ENCODE peak calls at places on chromosomes 11 and 22, in five cellular contexts. One of them, this sample, is unnamed.

GRCh38 chr11:15624701-15625100 is 510.0 kb downstream of the INSC start:
- DNase-seq in GM23248: no peak
- DNase-seq in CD8-positive, alpha-beta memory T cell: no peak
- DNase-seq in fibroblast of lung: no peak
- DNase-seq in transverse colon: no peak
- DNase-seq in this sample: no peak

GRCh38 chr11:47858169-47858543 is 10.0 kb upstream of the NUP160 start:
- DNase-seq in GM23248: peak; percentile 96
- DNase-seq in fibroblast of lung: peak; percentile 81
- DNase-seq in CD8-positive, alpha-beta memory T cell: no peak
- DNase-seq in transverse colon: no peak
- DNase-seq in this sample: no peak

GRCh38 chr11:62443390-62444201 is 24.8 kb downstream of the SCGB1A1 start:
- DNase-seq in fibroblast of lung: peak; percentile 43
- DNase-seq in transverse colon: no peak
- DNase-seq in GM23248: peak; percentile 76
- DNase-seq in CD8-positive, alpha-beta memory T cell: no peak
- DNase-seq in this sample: no peak

GRCh38 chr11:114160884-114161283 is 101.4 kb downstream of the ZBTB16 start:
- DNase-seq in GM23248: no peak
- DNase-seq in transverse colon: no peak
- DNase-seq in CD8-positive, alpha-beta memory T cell: no peak
- DNase-seq in fibroblast of lung: no peak
- DNase-seq in this sample: peak; percentile 4

GRCh38 chr11:1160231-1161101 is 2.7 kb downstream of the MUC5AC start:
- DNase-seq in CD8-positive, alpha-beta memory T cell: no peak
- DNase-seq in transverse colon: peak; percentile 5
- DNase-seq in fibroblast of lung: no peak
- DNase-seq in GM23248: no peak
- DNase-seq in this sample: no peak

GRCh38 chr22:48432721-48433518 is 1394.8 kb downstream of the BRD1 start:
- DNase-seq in transverse colon: no peak
- DNase-seq in GM23248: peak; percentile 70
- DNase-seq in fibroblast of lung: peak; percentile 20
- DNase-seq in CD8-positive, alpha-beta memory T cell: no peak
- DNase-seq in this sample: no peak

GRCh38 chr11:9639985-9640384 is 23.9 kb upstream of the SWAP70 start:
- DNase-seq in transverse colon: no peak
- DNase-seq in fibroblast of lung: no peak
- DNase-seq in GM23248: no peak
- DNase-seq in CD8-positive, alpha-beta memory T cell: no peak
- DNase-seq in this sample: no peak

GRCh38 chr11:72227316-72228228 is 3.0 kb downstream of the INPPL1 start:
- DNase-seq in fibroblast of lung: peak; percentile 75
- DNase-seq in GM23248: peak; percentile 27
- DNase-seq in transverse colon: no peak
- DNase-seq in CD8-positive, alpha-beta memory T cell: no peak
- DNase-seq in this sample: peak; percentile 96

GRCh38 chr11:34364102-34364501 is 6.3 kb upstream of the ABTB2 start:
- DNase-seq in transverse colon: no peak
- DNase-seq in GM23248: no peak
- DNase-seq in CD8-positive, alpha-beta memory T cell: no peak
- DNase-seq in fibroblast of lung: peak; percentile 45
- DNase-seq in this sample: no peak

GRCh38 chr22:43090130-43090789 is 1.1 kb upstream of the TTLL1 start:
- DNase-seq in CD8-positive, alpha-beta memory T cell: peak; percentile 23
- DNase-seq in transverse colon: peak; percentile 47
- DNase-seq in GM23248: peak; percentile 95
- DNase-seq in fibroblast of lung: peak; percentile 89
- DNase-seq in this sample: peak; percentile 92

GRCh38 chr22:43096420-43096819 is 7.2 kb upstream of the TTLL1 start:
- DNase-seq in GM23248: no peak
- DNase-seq in CD8-positive, alpha-beta memory T cell: no peak
- DNase-seq in fibroblast of lung: no peak
- DNase-seq in transverse colon: no peak
- DNase-seq in this sample: no peak

GRCh38 chr22:43094551-43094950 is 5.4 kb upstream of the TTLL1 start:
- DNase-seq in fibroblast of lung: no peak
- DNase-seq in CD8-positive, alpha-beta memory T cell: no peak
- DNase-seq in GM23248: no peak
- DNase-seq in transverse colon: no peak
- DNase-seq in this sample: no peak

GRCh38 chr22:43092085-43092484 is 2.9 kb upstream of the TTLL1 start:
- DNase-seq in CD8-positive, alpha-beta memory T cell: no peak
- DNase-seq in transverse colon: no peak
- DNase-seq in fibroblast of lung: no peak
- DNase-seq in GM23248: no peak
- DNase-seq in this sample: no peak

DNA sequence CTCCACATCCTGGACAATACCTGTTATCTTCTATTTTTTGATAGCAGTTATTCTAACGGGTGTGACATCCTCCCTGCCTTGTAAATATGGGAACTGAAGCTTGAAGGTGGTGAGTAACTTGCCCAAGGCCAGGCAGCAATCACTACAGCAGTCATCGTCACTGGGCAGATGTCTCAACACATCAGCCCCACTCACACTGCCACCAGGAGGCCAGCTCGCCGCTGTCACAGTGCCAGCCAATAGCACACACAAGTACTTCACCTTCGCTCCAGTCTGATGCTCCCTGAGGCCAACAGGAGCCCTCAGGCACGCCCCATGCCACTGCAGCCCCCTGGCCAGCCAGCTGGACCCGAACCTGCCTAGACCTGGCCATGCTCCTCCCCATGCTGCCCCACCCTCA is 4.9 kb upstream of the TTLL1 start:
- DNase-seq in CD8-positive, alpha-beta memory T cell: no peak
- DNase-seq in fibroblast of lung: no peak
- DNase-seq in GM23248: peak; percentile 71
- DNase-seq in transverse colon: peak; percentile 62
- DNase-seq in this sample: peak; percentile 68
- H3K4me3 ChIP-seq in CD8-positive, alpha-beta memory T cell: no peak overlapping the region
- H3K4me3 ChIP-seq in fibroblast of lung: no peak overlapping the region
- H3K4me3 ChIP-seq in GM23248: no peak overlapping the region
- H3K4me3 ChIP-seq in transverse colon: no peak overlapping the region
- H3K4me3 ChIP-seq in this sample: no peak overlapping the region

GRCh38 chr11:73342633-73343032 is 33.6 kb upstream of the RELT start:
- DNase-seq in GM23248: peak; percentile 44
- DNase-seq in CD8-positive, alpha-beta memory T cell: no peak
- DNase-seq in transverse colon: no peak
- DNase-seq in fibroblast of lung: no peak
- DNase-seq in this sample: no peak
- H3K4me1 ChIP-seq in GM23248: no peaks in the 10 kb centered on the region
- H3K4me1 ChIP-seq in CD8-positive, alpha-beta memory T cell: no peaks in the 10 kb centered on the region
- H3K4me1 ChIP-seq in transverse colon: peaks cover 22% of the 10 kb centered on the region
- H3K4me1 ChIP-seq in fibroblast of lung: peaks cover 24% of the 10 kb centered on the region
- H3K4me1 ChIP-seq in this sample: peaks cover 12% of the 10 kb centered on the region

DNA sequence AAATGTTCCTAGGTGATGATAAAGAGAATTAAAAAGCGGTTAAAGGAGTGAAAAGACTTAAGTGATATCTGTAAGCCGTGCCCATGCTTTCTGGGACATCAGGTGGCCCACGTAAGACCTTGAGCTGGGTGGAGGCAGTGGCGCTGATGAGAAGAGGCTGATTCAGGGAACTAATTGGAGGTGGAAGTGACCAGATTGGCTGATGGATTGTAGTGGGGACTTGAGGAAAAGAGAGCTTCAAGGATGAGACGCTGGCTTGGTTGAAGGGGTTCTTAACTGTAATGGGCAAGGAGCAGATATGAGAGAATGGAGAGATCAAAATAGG is 69.1 kb upstream of the EP300 start:
- DNase-seq in CD8-positive, alpha-beta memory T cell: no peak
- DNase-seq in transverse colon: no peak
- DNase-seq in fibroblast of lung: no peak
- DNase-seq in GM23248: no peak
- DNase-seq in this sample: peak; percentile 22
- H3K4me3 ChIP-seq in CD8-positive, alpha-beta memory T cell: no peak overlapping the region
- H3K4me3 ChIP-seq in transverse colon: no peak overlapping the region
- H3K4me3 ChIP-seq in fibroblast of lung: no peak overlapping the region
- H3K4me3 ChIP-seq in GM23248: no peak overlapping the region
- H3K4me3 ChIP-seq in this sample: peak overlapping the region; percentile 68

GRCh38 chr22:49533886-49534285 is 293.8 kb downstream of the BRD1 start:
- DNase-seq in GM23248: no peak
- DNase-seq in transverse colon: no peak
- DNase-seq in fibroblast of lung: no peak
- DNase-seq in CD8-positive, alpha-beta memory T cell: no peak
- DNase-seq in this sample: no peak
- H3K4me1 ChIP-seq in GM23248: no peaks in the 10 kb centered on the region
- H3K4me1 ChIP-seq in transverse colon: no peaks in the 10 kb centered on the region
- H3K4me1 ChIP-seq in fibroblast of lung: no peaks in the 10 kb centered on the region
- H3K4me1 ChIP-seq in CD8-positive, alpha-beta memory T cell: no peaks in the 10 kb centered on the region
- H3K4me1 ChIP-seq in this sample: no peaks in the 10 kb centered on the region

GRCh38 chr22:22165936-22166710 is 78.5 kb upstream of the VPREB1 start:
- DNase-seq in GM23248: no peak
- DNase-seq in fibroblast of lung: no peak
- DNase-seq in transverse colon: no peak
- DNase-seq in CD8-positive, alpha-beta memory T cell: no peak
- DNase-seq in this sample: no peak
- H3K4me3 ChIP-seq in GM23248: no peak overlapping the region
- H3K4me3 ChIP-seq in fibroblast of lung: no peak overlapping the region
- H3K4me3 ChIP-seq in transverse colon: no peak overlapping the region
- H3K4me3 ChIP-seq in CD8-positive, alpha-beta memory T cell: no peak overlapping the region
- H3K4me3 ChIP-seq in this sample: no peak overlapping the region

DNA sequence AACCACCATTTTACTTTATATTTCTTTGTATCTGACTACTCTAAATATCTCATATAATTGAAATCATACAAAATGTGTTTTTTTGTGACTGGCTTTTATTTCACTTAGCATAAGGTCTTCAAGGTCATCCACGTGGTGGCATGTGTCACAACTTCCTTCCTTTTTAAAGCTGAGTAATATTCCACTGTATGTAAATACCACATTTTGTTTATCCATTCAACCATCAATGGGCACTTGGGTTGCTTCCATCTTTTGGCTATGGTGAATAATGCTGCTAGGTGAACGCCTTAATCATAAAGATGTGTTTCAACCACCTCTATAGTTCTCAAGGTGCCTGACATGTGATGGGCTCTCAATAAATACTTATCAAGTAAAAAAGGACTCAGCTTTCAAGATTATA is 15.5 kb downstream of the RAB30 start:
- DNase-seq in CD8-positive, alpha-beta memory T cell: no peak
- DNase-seq in fibroblast of lung: no peak
- DNase-seq in GM23248: no peak
- DNase-seq in transverse colon: no peak
- DNase-seq in this sample: no peak
- H3K4me1 ChIP-seq in CD8-positive, alpha-beta memory T cell: peaks cover 10% of the 10 kb centered on the region
- H3K4me1 ChIP-seq in fibroblast of lung: peaks cover 16% of the 10 kb centered on the region
- H3K4me1 ChIP-seq in GM23248: peaks cover 21% of the 10 kb centered on the region
- H3K4me1 ChIP-seq in transverse colon: peaks cover 11% of the 10 kb centered on the region
- H3K4me1 ChIP-seq in this sample: peaks cover 26% of the 10 kb centered on the region

GRCh38 chr22:29621761-29622526 is 18.5 kb downstream of the NF2 start:
- DNase-seq in fibroblast of lung: peak; percentile 98
- DNase-seq in transverse colon: no peak
- DNase-seq in GM23248: peak; percentile 96
- DNase-seq in CD8-positive, alpha-beta memory T cell: no peak
- DNase-seq in this sample: peak; percentile 21
- H3K4me3 ChIP-seq in fibroblast of lung: peak overlapping the region; percentile 9
- H3K4me3 ChIP-seq in transverse colon: no peak overlapping the region
- H3K4me3 ChIP-seq in GM23248: peak overlapping the region; percentile 59
- H3K4me3 ChIP-seq in CD8-positive, alpha-beta memory T cell: no peak overlapping the region
- H3K4me3 ChIP-seq in this sample: no peak overlapping the region

This sample was measured in SJCRH30.